ENCODE peak calls at places on chromosomes 13 and 19, in ten cellular contexts. O is GDM1, V is KBM-7, B is memory B cell, P is NCI-H748 treated with DMSO at 0.1 percent for 48 hours, A is NCI-H526, W is T-helper 9 cell, K is K562, L is tibial nerve, Q is MV-4-11. J is an unnamed sample.
A peak's percentile ranks its signal among the peaks of the same experiment; 100 is the strongest.

GRCh38 chr13:92682832-92683517 is 543.6 kb upstream of the GPC6 start:
- DNase-seq in O (no peak), V (no peak), B (no peak), P (no peak), A (no peak), W (no peak), K (peak; percentile 5), L (no peak), Q (no peak), J (no peak)

GRCh38 chr19:42397315-42398166 is 7.4 kb upstream of the CNFN start:
- DNase-seq in O (no peak), V (no peak), B (no peak), P (no peak), A (no peak), W (no peak), K (no peak), L (no peak), Q (no peak), J (no peak)

GRCh38 chr19:572891-573825 is 762 bp downstream of the BSG start:
- DNase-seq in O (no peak), V (peak; percentile 37), B (no peak), P (no peak), A (no peak), W (no peak), K (no peak), L (no peak), Q (peak; percentile 35), J (no peak)

GRCh38 chr19:48560095-48560530 is 8.1 kb downstream of the SULT2B1 start:
- DNase-seq in O (no peak), V (peak; percentile 40), B (no peak), P (no peak), A (no peak), W (no peak), K (no peak), L (no peak), Q (peak; percentile 9), J (no peak)

GRCh38 chr13:19150712-19151228 is 30.9 kb downstream of the TUBA3C start:
- DNase-seq in O (no peak), V (no peak), B (no peak), P (no peak), A (no peak), W (no peak), K (no peak), L (no peak), Q (no peak), J (no peak)

GRCh38 chr13:57672168-57672567 is 40.6 kb downstream of the PCDH17 start:
- DNase-seq in O (no peak), V (no peak), B (no peak), P (no peak), A (no peak), W (no peak), K (no peak), L (no peak), Q (no peak), J (no peak)

GRCh38 chr13:41398494-41399190 is 58.7 kb upstream of the RGCC start:
- DNase-seq in O (no peak), V (peak; percentile 58), B (no peak), P (no peak), A (no peak), W (no peak), K (no peak), L (no peak), Q (no peak), J (peak; percentile 47)

GRCh38 chr19:19279853-19280252 is 6.8 kb upstream of the TM6SF2 start:
- DNase-seq in O (no peak), V (no peak), B (no peak), P (no peak), A (no peak), W (no peak), K (no peak), L (no peak), Q (no peak), J (no peak)

GRCh38 chr19:33248104-33248503 is 22.5 kb upstream of the SLC7A10 start:
- DNase-seq in O (no peak), V (no peak), B (no peak), P (no peak), A (no peak), W (no peak), K (no peak), L (no peak), Q (no peak), J (no peak)

GRCh38 chr13:50636007-50636704 is 207.3 kb downstream of the DLEU7 start:
- DNase-seq in O (no peak), V (peak; percentile 4), B (peak; percentile 41), P (peak; percentile 18), A (peak; percentile 95), W (no peak), K (peak; percentile 11), L (no peak), Q (peak; percentile 44), J (no peak)

GRCh38 chr19:38665950-38666661 is 18.7 kb downstream of the ACTN4 start:
- DNase-seq in O (no peak), V (no peak), B (no peak), P (no peak), A (no peak), W (no peak), K (no peak), L (peak; percentile 43), Q (no peak), J (no peak)

GRCh38 chr19:41937525-41937924 is 9.3 kb upstream of the ERFL start:
- DNase-seq in O (no peak), V (no peak), B (no peak), P (no peak), A (no peak), W (no peak), K (no peak), L (no peak), Q (no peak), J (no peak)

GRCh38 chr19:12880551-12881171 is 588 bp downstream of the DNASE2 start:
- DNase-seq in O (no peak), V (peak; percentile 52), B (no peak), P (no peak), A (no peak), W (no peak), K (no peak), L (no peak), Q (no peak), J (no peak)

GRCh38 chr13:31067416-31068118 is 94.1 kb downstream of the HSPH1 start:
- DNase-seq in O (no peak), V (no peak), B (no peak), P (no peak), A (no peak), W (no peak), K (no peak), L (no peak), Q (no peak), J (no peak)

GRCh38 chr13:97535619-97536018 is 101.7 kb downstream of the RAP2A start:
- DNase-seq in O (no peak), V (no peak), B (no peak), P (no peak), A (no peak), W (no peak), K (no peak), L (no peak), Q (no peak), J (no peak)

GRCh38 chr19:55384576-55385235 is 614 bp upstream of the TMEM238 start:
- DNase-seq in O (no peak), V (no peak), B (no peak), P (peak; percentile 68), A (peak; percentile 97), W (no peak), K (no peak), L (no peak), Q (peak; percentile 46), J (no peak)

J was measured in SK-N-MC.